ENCODE peak calls at places on chromosomes 4 and X, in seven cellular contexts. B, X, U, T, E, O and M are unnamed samples.

GRCh38 chr4:187732524-187732923 is 263.0 kb upstream of the ZFP42 start:
- DNase-seq in B (no peak), X (no peak), U (no peak), T (no peak), E (no peak), O (no peak), M (no peak)

GRCh38 chrX:118577041-118577440 is 81.4 kb downstream of the DOCK11 start:
- DNase-seq in B (no peak), X (no peak), U (no peak), T (no peak), E (no peak), O (peak; percentile 74), M (peak; percentile 19)

GRCh38 chr4:168528131-168528949 is 31.5 kb downstream of the PALLD start:
- DNase-seq in B (no peak), X (peak; percentile 84), U (no peak), T (no peak), E (no peak), O (no peak), M (no peak)

GRCh38 chr4:111210576-111210975 is 587.7 kb upstream of the PITX2 start:
- DNase-seq in B (no peak), X (no peak), U (no peak), T (no peak), E (no peak), O (no peak), M (no peak)

GRCh38 chr4:140839888-140840790 is 84.0 kb upstream of the TBC1D9 start:
- DNase-seq in B (no peak), X (no peak), U (no peak), T (no peak), E (no peak), O (no peak), M (no peak)

GRCh38 chr4:165151734-165152133 is 39.1 kb upstream of the TMEM192 start:
- DNase-seq in B (no peak), X (no peak), U (no peak), T (no peak), E (no peak), O (no peak), M (no peak)

GRCh38 chrX:136195247-136195646 is 47.9 kb downstream of the FHL1 start:
- DNase-seq in B (no peak), X (no peak), U (no peak), T (no peak), E (no peak), O (no peak), M (no peak)

GRCh38 chr4:153750197-153750817 is 9.5 kb downstream of the RNF175 start:
- DNase-seq in B (no peak), X (peak; percentile 51), U (peak; percentile 56), T (no peak), E (peak; percentile 77), O (peak; percentile 55), M (peak; percentile 57)

GRCh38 chrX:155577682-155578081 is 35.1 kb downstream of the TMLHE start:
- DNase-seq in B (no peak), X (no peak), U (peak; percentile 18), T (no peak), E (no peak), O (no peak), M (no peak)

GRCh38 chr4:20062054-20062453 is 189.7 kb upstream of the SLIT2 start:
- DNase-seq in B (no peak), X (no peak), U (no peak), T (no peak), E (no peak), O (no peak), M (no peak)

GRCh38 chrX:8684201-8684600 is 47.7 kb downstream of the ANOS1 start:
- DNase-seq in B (no peak), X (no peak), U (no peak), T (no peak), E (no peak), O (no peak), M (no peak)

GRCh38 chrX:48688531-48689142 is 5.0 kb downstream of the WAS start:
- DNase-seq in B (no peak), X (no peak), U (no peak), T (no peak), E (no peak), O (no peak), M (no peak)

GRCh38 chr4:72286185-72286584 is 254.4 kb downstream of the NPFFR2 start:
- DNase-seq in B (no peak), X (peak; percentile 2), U (no peak), T (no peak), E (no peak), O (no peak), M (no peak)

GRCh38 chr4:80213117-80213815 is 16.0 kb downstream of the PRDM8 start:
- DNase-seq in B (no peak), X (no peak), U (no peak), T (no peak), E (no peak), O (no peak), M (no peak)

GRCh38 chrX:78800114-78800513 is 52.6 kb downstream of the LPAR4 start:
- DNase-seq in B (no peak), X (no peak), U (no peak), T (no peak), E (no peak), O (no peak), M (no peak)

GRCh38 chrX:132022863-132023116 is 312 bp upstream of the STK26 start:
- DNase-seq in B (no peak), X (no peak), U (no peak), T (no peak), E (no peak), O (no peak), M (no peak)

GRCh38 chrX:132022115-132022862 is 813 bp upstream of the STK26 start:
- DNase-seq in B (no peak), X (peak; percentile 10), U (peak; percentile 22), T (no peak), E (no peak), O (no peak), M (no peak)

GRCh38 chrX:132023896-132024386 is 839 bp downstream of the STK26 start:
- DNase-seq in B (peak; percentile 29), X (peak; percentile 12), U (peak; percentile 55), T (no peak), E (no peak), O (no peak), M (peak; percentile 14)

GRCh38 chrX:132023117-132023895 is at the start of gene STK26:
- DNase-seq in B (peak; percentile 68), X (peak; percentile 73), U (peak; percentile 82), T (peak; percentile 55), E (peak; percentile 85), O (peak; percentile 77), M (peak; percentile 67)

DNA sequence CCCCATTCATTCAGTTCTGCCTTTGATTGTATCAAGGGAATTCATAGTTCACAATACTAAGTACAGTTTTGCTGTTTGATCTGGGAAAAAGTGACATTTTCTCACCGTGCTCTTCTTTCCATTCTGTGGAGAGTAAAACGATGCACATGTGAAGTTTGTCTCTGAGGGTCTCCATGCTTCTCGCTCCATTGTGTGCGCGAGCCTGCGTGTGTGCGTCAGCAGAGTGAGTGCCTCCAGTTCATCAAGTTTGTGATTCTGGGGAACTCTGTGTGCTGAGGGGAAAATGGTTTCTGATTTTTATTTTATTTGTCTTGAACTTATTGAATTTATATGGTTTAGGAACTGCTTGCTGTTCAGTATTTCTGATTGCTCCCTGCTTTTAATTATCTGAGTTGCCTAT is 2.0 kb downstream of the STK26 start:
- DNase-seq in B (no peak), X (no peak), U (peak; percentile 38), T (no peak), E (no peak), O (no peak), M (no peak)
- H3K4me3 ChIP-seq in B (peak overlapping the region; percentile 12), X (no peak overlapping the region), U (peak overlapping the region; percentile 87), T (no peak overlapping the region), E (no peak overlapping the region), O (no peak overlapping the region), M (no peak overlapping the region)

GRCh38 chr4:123409301-123409700 is 12.7 kb downstream of the SPRY1 start:
- DNase-seq in B (no peak), X (no peak), U (no peak), T (no peak), E (no peak), O (no peak), M (no peak)
- H3K4me1 ChIP-seq in B (no peaks in the 10 kb centered on the region), X (peaks cover 19% of the 10 kb centered on the region), U (no peaks in the 10 kb centered on the region), T (peaks cover 6% of the 10 kb centered on the region), E (peaks cover 6% of the 10 kb centered on the region), O (peaks cover 5% of the 10 kb centered on the region), M (peaks cover 19% of the 10 kb centered on the region)

DNA sequence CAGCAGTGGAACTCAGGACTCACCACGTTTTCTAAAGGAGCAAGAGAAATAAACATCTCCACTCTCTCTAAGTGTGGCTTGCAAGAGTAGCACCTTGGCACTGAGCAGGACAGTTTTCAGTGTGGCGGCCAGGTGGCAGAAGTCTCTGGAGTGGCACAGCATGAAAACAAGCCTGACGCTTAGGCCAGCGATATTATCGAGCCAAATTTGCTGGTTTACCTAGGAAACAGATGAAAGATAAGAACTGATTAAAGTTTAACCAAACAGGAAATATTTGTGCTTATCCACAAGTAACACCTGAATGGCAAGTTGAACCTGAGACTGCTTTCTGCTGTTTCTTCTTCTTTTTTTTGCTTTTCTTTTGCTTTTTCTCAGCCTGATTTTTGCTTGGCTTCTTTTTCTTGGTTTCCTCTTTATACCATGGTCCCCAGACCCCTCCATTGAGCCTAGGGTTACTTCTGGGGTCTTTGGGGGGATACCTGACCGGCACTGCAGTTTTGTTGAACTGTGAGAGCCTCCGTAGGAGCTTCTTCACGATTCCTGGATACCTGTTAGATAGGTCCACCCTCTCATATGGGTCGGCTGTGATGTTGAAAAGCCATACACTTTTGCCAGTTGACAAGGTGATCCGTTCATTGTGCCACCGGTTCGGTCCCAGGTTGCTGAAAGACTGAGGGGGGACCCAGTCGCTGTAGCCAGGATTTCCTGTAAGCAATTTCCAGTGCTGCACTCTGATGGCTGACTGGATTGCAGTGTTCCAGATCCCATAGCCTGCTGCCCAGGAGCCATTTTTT is 77.3 kb downstream of the ARSJ start:
- DNase-seq in B (no peak), X (no peak), U (peak; percentile 66), T (peak; percentile 63), E (no peak), O (peak; percentile 92), M (no peak)
- TF ChIP-seq CTCF in B (no peak), X (no peak), U (peak; percentile 56), T (no peak), E (no peak), O (peak; percentile 90), M (no peak)

GRCh38 chrX:21721175-21721574 is 36.7 kb downstream of the SMPX start:
- DNase-seq in B (no peak), X (no peak), U (no peak), T (no peak), E (no peak), O (no peak), M (no peak)

GRCh38 chrX:21725916-21726315 is 32.0 kb downstream of the SMPX start:
- DNase-seq in B (no peak), X (no peak), U (no peak), T (no peak), E (no peak), O (no peak), M (no peak)

GRCh38 chrX:21725498-21725897 is 32.4 kb downstream of the SMPX start:
- DNase-seq in B (no peak), X (peak; percentile 45), U (no peak), T (no peak), E (no peak), O (no peak), M (no peak)

GRCh38 chrX:21723097-21723496 is 34.8 kb downstream of the SMPX start:
- DNase-seq in B (no peak), X (no peak), U (no peak), T (no peak), E (no peak), O (no peak), M (no peak)

DNA sequence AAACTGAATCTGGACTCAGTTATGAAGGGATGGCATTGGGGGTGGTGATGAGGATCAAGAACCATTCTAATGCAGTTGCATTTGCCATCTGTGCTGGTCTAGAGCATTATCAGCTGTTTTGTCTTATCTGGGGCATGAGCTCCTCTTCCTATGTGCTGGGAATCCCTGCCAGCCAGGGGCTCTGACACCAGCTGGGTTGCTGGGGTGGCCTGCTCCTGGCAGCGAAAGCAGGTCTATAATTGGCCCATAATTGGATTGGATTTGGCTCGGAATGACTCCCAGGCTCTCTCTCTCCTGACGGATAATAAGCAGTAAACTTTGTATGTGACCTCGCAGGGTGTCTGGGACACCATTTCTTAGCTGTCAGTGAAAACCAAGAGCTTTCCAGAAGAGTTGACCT is 34.1 kb downstream of the SMPX start:
- DNase-seq in B (no peak), X (no peak), U (no peak), T (no peak), E (no peak), O (no peak), M (no peak)
- H3K4me3 ChIP-seq in B (no peak overlapping the region), X (no peak overlapping the region), U (no peak overlapping the region), T (no peak overlapping the region), E (no peak overlapping the region), O (no peak overlapping the region), M (no peak overlapping the region)